ENCODE peak calls at places on chromosomes 1 and 21, in ten cellular contexts. One of them, this sample, is unnamed.
A peak's percentile ranks its signal among the peaks of the same experiment; 100 is the strongest.

GRCh38 chr1:14437410-14437913 is 161.0 kb upstream of the KAZN start:
- DNase-seq in mammary epithelial cell: no peak
- DNase-seq in fibroblast of the aortic adventitia: no peak
- DNase-seq in lower lobe of right lung: no peak
- DNase-seq in psoas muscle: no peak
- DNase-seq in endothelial cell of umbilical vein: no peak
- DNase-seq in CD8-positive, alpha-beta memory T cell: no peak
- DNase-seq in foreskin fibroblast: no peak
- DNase-seq in tibial nerve: no peak
- DNase-seq in neural progenitor cell: no peak
- DNase-seq in this sample: no peak

GRCh38 chr1:92736395-92736794 is 48.5 kb downstream of the EVI5 start:
- DNase-seq in mammary epithelial cell: peak; percentile 11
- DNase-seq in fibroblast of the aortic adventitia: peak; percentile 35
- DNase-seq in lower lobe of right lung: no peak
- DNase-seq in psoas muscle: no peak
- DNase-seq in endothelial cell of umbilical vein: peak; percentile 23
- DNase-seq in CD8-positive, alpha-beta memory T cell: no peak
- DNase-seq in foreskin fibroblast: no peak
- DNase-seq in tibial nerve: no peak
- DNase-seq in neural progenitor cell: no peak
- DNase-seq in this sample: peak; percentile 42

GRCh38 chr1:86993269-86993985 is 79.0 kb downstream of the HS2ST1 start:
- DNase-seq in mammary epithelial cell: no peak
- DNase-seq in fibroblast of the aortic adventitia: no peak
- DNase-seq in lower lobe of right lung: no peak
- DNase-seq in psoas muscle: no peak
- DNase-seq in endothelial cell of umbilical vein: peak; percentile 15
- DNase-seq in CD8-positive, alpha-beta memory T cell: no peak
- DNase-seq in foreskin fibroblast: no peak
- DNase-seq in tibial nerve: no peak
- DNase-seq in neural progenitor cell: no peak
- DNase-seq in this sample: no peak

GRCh38 chr1:152495066-152495675 is 15.4 kb upstream of the LCE5A start:
- DNase-seq in mammary epithelial cell: no peak
- DNase-seq in fibroblast of the aortic adventitia: peak; percentile 25
- DNase-seq in lower lobe of right lung: no peak
- DNase-seq in psoas muscle: no peak
- DNase-seq in endothelial cell of umbilical vein: peak; percentile 21
- DNase-seq in CD8-positive, alpha-beta memory T cell: no peak
- DNase-seq in foreskin fibroblast: no peak
- DNase-seq in tibial nerve: no peak
- DNase-seq in neural progenitor cell: no peak
- DNase-seq in this sample: peak; percentile 22

GRCh38 chr1:116460261-116460660 is 87.2 kb downstream of the ATP1A1 start:
- DNase-seq in mammary epithelial cell: no peak
- DNase-seq in fibroblast of the aortic adventitia: peak; percentile 53
- DNase-seq in lower lobe of right lung: no peak
- DNase-seq in psoas muscle: no peak
- DNase-seq in endothelial cell of umbilical vein: no peak
- DNase-seq in CD8-positive, alpha-beta memory T cell: no peak
- DNase-seq in foreskin fibroblast: no peak
- DNase-seq in tibial nerve: no peak
- DNase-seq in neural progenitor cell: no peak
- DNase-seq in this sample: no peak

GRCh38 chr21:17729455-17729854 is 89.7 kb downstream of the C21orf91 start:
- DNase-seq in mammary epithelial cell: no peak
- DNase-seq in fibroblast of the aortic adventitia: no peak
- DNase-seq in lower lobe of right lung: no peak
- DNase-seq in psoas muscle: no peak
- DNase-seq in endothelial cell of umbilical vein: no peak
- DNase-seq in CD8-positive, alpha-beta memory T cell: no peak
- DNase-seq in foreskin fibroblast: no peak
- DNase-seq in tibial nerve: no peak
- DNase-seq in neural progenitor cell: no peak
- DNase-seq in this sample: no peak

GRCh38 chr1:27689423-27690173 is 17.6 kb upstream of the IFI6 start:
- DNase-seq in mammary epithelial cell: no peak
- DNase-seq in fibroblast of the aortic adventitia: peak; percentile 52
- DNase-seq in lower lobe of right lung: no peak
- DNase-seq in psoas muscle: no peak
- DNase-seq in endothelial cell of umbilical vein: no peak
- DNase-seq in CD8-positive, alpha-beta memory T cell: no peak
- DNase-seq in foreskin fibroblast: peak; percentile 75
- DNase-seq in tibial nerve: no peak
- DNase-seq in neural progenitor cell: no peak
- DNase-seq in this sample: peak; percentile 41

GRCh38 chr1:77536813-77537212 is 145.6 kb downstream of the ZZZ3 start:
- DNase-seq in mammary epithelial cell: peak; percentile 94
- DNase-seq in fibroblast of the aortic adventitia: peak; percentile 97
- DNase-seq in lower lobe of right lung: no peak
- DNase-seq in psoas muscle: no peak
- DNase-seq in endothelial cell of umbilical vein: peak; percentile 81
- DNase-seq in CD8-positive, alpha-beta memory T cell: no peak
- DNase-seq in foreskin fibroblast: peak; percentile 97
- DNase-seq in tibial nerve: no peak
- DNase-seq in neural progenitor cell: no peak
- DNase-seq in this sample: peak; percentile 86

GRCh38 chr1:182069028-182069466 is 7.5 kb upstream of the ZNF648 start:
- DNase-seq in mammary epithelial cell: peak; percentile 56
- DNase-seq in fibroblast of the aortic adventitia: peak; percentile 12
- DNase-seq in lower lobe of right lung: peak; percentile 74
- DNase-seq in psoas muscle: peak; percentile 51
- DNase-seq in endothelial cell of umbilical vein: peak; percentile 26
- DNase-seq in CD8-positive, alpha-beta memory T cell: no peak
- DNase-seq in foreskin fibroblast: peak; percentile 50
- DNase-seq in tibial nerve: peak; percentile 43
- DNase-seq in neural progenitor cell: peak; percentile 87
- DNase-seq in this sample: peak; percentile 15

GRCh38 chr1:52915211-52915854 is 6.2 kb downstream of the ECHDC2 start:
- DNase-seq in mammary epithelial cell: no peak
- DNase-seq in fibroblast of the aortic adventitia: no peak
- DNase-seq in lower lobe of right lung: no peak
- DNase-seq in psoas muscle: no peak
- DNase-seq in endothelial cell of umbilical vein: no peak
- DNase-seq in CD8-positive, alpha-beta memory T cell: no peak
- DNase-seq in foreskin fibroblast: no peak
- DNase-seq in tibial nerve: no peak
- DNase-seq in neural progenitor cell: no peak
- DNase-seq in this sample: no peak

GRCh38 chr21:25283720-25284119 is 323.6 kb downstream of the MRPL39 start:
- DNase-seq in mammary epithelial cell: no peak
- DNase-seq in fibroblast of the aortic adventitia: peak; percentile 75
- DNase-seq in lower lobe of right lung: no peak
- DNase-seq in psoas muscle: no peak
- DNase-seq in endothelial cell of umbilical vein: peak; percentile 5
- DNase-seq in CD8-positive, alpha-beta memory T cell: peak; percentile 10
- DNase-seq in foreskin fibroblast: peak; percentile 52
- DNase-seq in tibial nerve: no peak
- DNase-seq in neural progenitor cell: peak; percentile 63
- DNase-seq in this sample: peak; percentile 70

GRCh38 chr1:32351859-32352745 is 10.2 kb downstream of the FAM229A start:
- DNase-seq in mammary epithelial cell: no peak
- DNase-seq in fibroblast of the aortic adventitia: peak; percentile 32
- DNase-seq in lower lobe of right lung: no peak
- DNase-seq in psoas muscle: peak; percentile 67
- DNase-seq in endothelial cell of umbilical vein: peak; percentile 62
- DNase-seq in CD8-positive, alpha-beta memory T cell: no peak
- DNase-seq in foreskin fibroblast: peak; percentile 73
- DNase-seq in tibial nerve: peak; percentile 39
- DNase-seq in neural progenitor cell: peak; percentile 74
- DNase-seq in this sample: peak; percentile 56

GRCh38 chr1:87346130-87346804 is 17.6 kb downstream of the LMO4 start:
- DNase-seq in mammary epithelial cell: no peak
- DNase-seq in fibroblast of the aortic adventitia: no peak
- DNase-seq in lower lobe of right lung: no peak
- DNase-seq in psoas muscle: no peak
- DNase-seq in endothelial cell of umbilical vein: peak; percentile 18
- DNase-seq in CD8-positive, alpha-beta memory T cell: no peak
- DNase-seq in foreskin fibroblast: no peak
- DNase-seq in tibial nerve: no peak
- DNase-seq in neural progenitor cell: no peak
- DNase-seq in this sample: no peak

GRCh38 chr1:47694011-47694890 is 256.4 kb downstream of the FOXD2 start:
- DNase-seq in mammary epithelial cell: no peak
- DNase-seq in fibroblast of the aortic adventitia: no peak
- DNase-seq in lower lobe of right lung: no peak
- DNase-seq in psoas muscle: no peak
- DNase-seq in endothelial cell of umbilical vein: no peak
- DNase-seq in CD8-positive, alpha-beta memory T cell: no peak
- DNase-seq in foreskin fibroblast: no peak
- DNase-seq in tibial nerve: no peak
- DNase-seq in neural progenitor cell: no peak
- DNase-seq in this sample: no peak

GRCh38 chr1:230120949-230121381 is 53.9 kb downstream of the GALNT2 start:
- DNase-seq in mammary epithelial cell: no peak
- DNase-seq in fibroblast of the aortic adventitia: no peak
- DNase-seq in lower lobe of right lung: no peak
- DNase-seq in psoas muscle: no peak
- DNase-seq in endothelial cell of umbilical vein: peak; percentile 17
- DNase-seq in CD8-positive, alpha-beta memory T cell: no peak
- DNase-seq in foreskin fibroblast: no peak
- DNase-seq in tibial nerve: peak; percentile 49
- DNase-seq in neural progenitor cell: peak; percentile 47
- DNase-seq in this sample: peak; percentile 44

GRCh38 chr1:150508982-150509381 is 1.1 kb downstream of the ECM1 start:
- DNase-seq in mammary epithelial cell: no peak
- DNase-seq in fibroblast of the aortic adventitia: peak; percentile 13
- DNase-seq in lower lobe of right lung: peak; percentile 26
- DNase-seq in psoas muscle: no peak
- DNase-seq in endothelial cell of umbilical vein: no peak
- DNase-seq in CD8-positive, alpha-beta memory T cell: no peak
- DNase-seq in foreskin fibroblast: peak; percentile 16
- DNase-seq in tibial nerve: no peak
- DNase-seq in neural progenitor cell: no peak
- DNase-seq in this sample: no peak
- H3K4me3 ChIP-seq in mammary epithelial cell: no peak overlapping the region
- H3K4me3 ChIP-seq in fibroblast of the aortic adventitia: peak overlapping the region; percentile 69
- H3K4me3 ChIP-seq in lower lobe of right lung: peak overlapping the region; percentile 37
- H3K4me3 ChIP-seq in psoas muscle: peak overlapping the region; percentile 48
- H3K4me3 ChIP-seq in endothelial cell of umbilical vein: no peak overlapping the region
- H3K4me3 ChIP-seq in CD8-positive, alpha-beta memory T cell: no peak overlapping the region
- H3K4me3 ChIP-seq in foreskin fibroblast: peak overlapping the region; percentile 65
- H3K4me3 ChIP-seq in tibial nerve: no peak overlapping the region
- H3K4me3 ChIP-seq in neural progenitor cell: no peak overlapping the region
- H3K4me3 ChIP-seq in this sample: no peak overlapping the region

GRCh38 chr1:98323396-98323795 is 338.1 kb upstream of the SNX7 start:
- DNase-seq in mammary epithelial cell: peak; percentile 92
- DNase-seq in fibroblast of the aortic adventitia: peak; percentile 95
- DNase-seq in lower lobe of right lung: no peak
- DNase-seq in psoas muscle: no peak
- DNase-seq in endothelial cell of umbilical vein: peak; percentile 76
- DNase-seq in CD8-positive, alpha-beta memory T cell: no peak
- DNase-seq in foreskin fibroblast: peak; percentile 94
- DNase-seq in tibial nerve: peak; percentile 22
- DNase-seq in neural progenitor cell: no peak
- DNase-seq in this sample: peak; percentile 95
- H3K4me3 ChIP-seq in mammary epithelial cell: no peak overlapping the region
- H3K4me3 ChIP-seq in fibroblast of the aortic adventitia: no peak overlapping the region
- H3K4me3 ChIP-seq in lower lobe of right lung: no peak overlapping the region
- H3K4me3 ChIP-seq in psoas muscle: no peak overlapping the region
- H3K4me3 ChIP-seq in endothelial cell of umbilical vein: no peak overlapping the region
- H3K4me3 ChIP-seq in CD8-positive, alpha-beta memory T cell: no peak overlapping the region
- H3K4me3 ChIP-seq in foreskin fibroblast: no peak overlapping the region
- H3K4me3 ChIP-seq in tibial nerve: no peak overlapping the region
- H3K4me3 ChIP-seq in neural progenitor cell: no peak overlapping the region
- H3K4me3 ChIP-seq in this sample: no peak overlapping the region

DNA sequence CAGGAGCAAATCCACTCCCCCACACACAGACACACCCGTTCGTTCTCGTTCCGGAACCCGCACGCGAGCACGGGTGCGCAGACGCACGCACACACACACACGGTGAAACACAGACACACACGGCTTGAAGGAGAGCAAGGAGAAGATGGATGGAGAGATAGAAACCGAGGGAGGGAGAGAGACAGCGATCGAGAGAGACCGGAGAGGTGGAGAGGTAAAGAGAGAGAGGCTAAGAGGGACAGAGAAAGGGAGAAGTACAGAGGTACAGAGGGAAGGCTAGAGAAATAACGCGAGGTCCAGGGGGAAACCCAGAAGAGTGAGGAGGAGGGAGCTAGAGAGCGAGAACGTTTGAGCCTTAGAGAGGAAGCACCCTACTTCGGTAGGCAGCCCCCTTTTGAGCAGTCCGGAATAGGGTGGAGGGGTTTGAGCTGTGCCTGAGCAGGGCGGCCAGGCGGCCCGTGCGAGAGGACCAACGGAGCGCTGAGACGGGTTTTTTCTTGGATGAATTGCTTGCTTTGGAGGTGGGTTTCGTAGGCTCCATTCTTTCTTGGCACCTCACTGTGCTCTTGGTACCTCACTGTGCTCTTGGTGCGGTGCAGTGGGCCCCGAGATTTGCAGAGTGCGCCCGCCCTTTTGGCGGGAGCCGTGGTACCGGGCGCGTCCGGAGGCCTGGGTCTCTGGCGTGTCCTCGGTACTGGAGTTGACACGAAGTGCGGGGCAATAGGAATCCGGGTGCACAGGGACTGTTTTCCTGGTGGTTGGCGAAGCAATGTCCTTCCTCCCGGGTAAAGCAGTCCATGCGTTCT is 88.4 kb upstream of the RHOU start:
- DNase-seq in mammary epithelial cell: peak; percentile 71
- DNase-seq in fibroblast of the aortic adventitia: peak; percentile 47
- DNase-seq in lower lobe of right lung: peak; percentile 50
- DNase-seq in psoas muscle: no peak
- DNase-seq in endothelial cell of umbilical vein: peak; percentile 5
- DNase-seq in CD8-positive, alpha-beta memory T cell: peak; percentile 41
- DNase-seq in foreskin fibroblast: peak; percentile 81
- DNase-seq in tibial nerve: peak; percentile 14
- DNase-seq in neural progenitor cell: peak; percentile 60
- DNase-seq in this sample: peak; percentile 55
- H3K4me3 ChIP-seq in mammary epithelial cell: peak overlapping the region; percentile 58
- H3K4me3 ChIP-seq in fibroblast of the aortic adventitia: peak overlapping the region; percentile 57
- H3K4me3 ChIP-seq in lower lobe of right lung: peak overlapping the region; percentile 56
- H3K4me3 ChIP-seq in psoas muscle: peak overlapping the region; percentile 60
- H3K4me3 ChIP-seq in endothelial cell of umbilical vein: peak overlapping the region; percentile 29
- H3K4me3 ChIP-seq in CD8-positive, alpha-beta memory T cell: peak overlapping the region; percentile 85
- H3K4me3 ChIP-seq in foreskin fibroblast: peak overlapping the region; percentile 60
- H3K4me3 ChIP-seq in tibial nerve: peak overlapping the region; percentile 52
- H3K4me3 ChIP-seq in neural progenitor cell: peak overlapping the region; percentile 55
- H3K4me3 ChIP-seq in this sample: peak overlapping the region; percentile 60

DNA sequence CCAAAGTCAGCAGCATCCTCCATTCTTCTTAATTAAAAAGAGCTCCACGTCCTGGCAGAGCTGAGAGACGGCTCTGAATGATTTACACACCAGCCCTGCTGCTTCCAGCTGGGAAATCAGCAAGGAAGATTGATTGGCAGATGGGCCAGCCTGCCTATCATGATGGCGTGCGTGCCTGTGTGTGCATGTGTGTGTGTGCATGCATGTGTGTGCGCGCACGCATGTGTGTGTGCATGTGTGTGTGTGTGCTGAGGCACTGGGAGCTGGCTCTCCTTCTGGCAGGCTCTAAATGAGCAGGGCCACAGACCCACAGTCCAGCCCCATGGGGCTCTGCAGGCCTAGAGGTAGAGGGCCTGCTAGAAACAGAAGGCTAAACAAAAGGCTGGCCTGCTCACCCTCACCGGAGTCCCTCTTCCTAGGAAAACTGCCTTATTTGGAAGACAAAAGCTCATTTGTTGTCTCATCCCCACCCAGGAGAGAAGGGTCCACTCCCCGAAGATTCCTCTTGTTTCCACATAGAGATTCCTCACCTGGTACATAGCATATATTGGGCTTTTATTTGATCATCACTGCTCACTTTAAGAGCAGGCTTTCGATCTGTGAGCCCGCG is 6.0 kb downstream of the KLHDC8A start:
- DNase-seq in mammary epithelial cell: peak; percentile 48
- DNase-seq in fibroblast of the aortic adventitia: no peak
- DNase-seq in lower lobe of right lung: no peak
- DNase-seq in psoas muscle: no peak
- DNase-seq in endothelial cell of umbilical vein: no peak
- DNase-seq in CD8-positive, alpha-beta memory T cell: no peak
- DNase-seq in foreskin fibroblast: no peak
- DNase-seq in tibial nerve: no peak
- DNase-seq in neural progenitor cell: peak; percentile 66
- DNase-seq in this sample: no peak
- H3K4me3 ChIP-seq in mammary epithelial cell: no peak overlapping the region
- H3K4me3 ChIP-seq in fibroblast of the aortic adventitia: no peak overlapping the region
- H3K4me3 ChIP-seq in lower lobe of right lung: no peak overlapping the region
- H3K4me3 ChIP-seq in psoas muscle: no peak overlapping the region
- H3K4me3 ChIP-seq in endothelial cell of umbilical vein: no peak overlapping the region
- H3K4me3 ChIP-seq in CD8-positive, alpha-beta memory T cell: no peak overlapping the region
- H3K4me3 ChIP-seq in foreskin fibroblast: no peak overlapping the region
- H3K4me3 ChIP-seq in tibial nerve: no peak overlapping the region
- H3K4me3 ChIP-seq in neural progenitor cell: no peak overlapping the region
- H3K4me3 ChIP-seq in this sample: no peak overlapping the region

This sample was measured in fibroblast of pulmonary artery.